ENCODE peak calls at places on chromosomes 1 and 21, in nine cellular contexts. One of them, this sample, is unnamed.

GRCh38 chr21:34722684-34723300 is 54.0 kb downstream of the CLIC6 start:
- DNase-seq in fibroblast of mammary gland: no peak
- DNase-seq in nucleus accumbens: no peak
- DNase-seq in Calu3: peak; percentile 17
- DNase-seq in aorta: no peak
- DNase-seq in tibial artery: no peak
- DNase-seq in GM03348: no peak
- DNase-seq in stimulated activated CD4-positive, alpha-beta T cell treated with anti-CD3 and anti-CD28 coated beads, Interleukin-2, amount 100 ng/mL, for 4 hours: no peak
- DNase-seq in iris pigment epithelial cell: no peak
- DNase-seq in this sample: no peak

GRCh38 chr21:42763578-42764442 is 110.4 kb downstream of the PDE9A start:
- DNase-seq in fibroblast of mammary gland: no peak
- DNase-seq in nucleus accumbens: no peak
- DNase-seq in Calu3: no peak
- DNase-seq in aorta: no peak
- DNase-seq in tibial artery: no peak
- DNase-seq in GM03348: no peak
- DNase-seq in stimulated activated CD4-positive, alpha-beta T cell treated with anti-CD3 and anti-CD28 coated beads, Interleukin-2, amount 100 ng/mL, for 4 hours: no peak
- DNase-seq in iris pigment epithelial cell: no peak
- DNase-seq in this sample: no peak

GRCh38 chr1:20151906-20152598 is 12.9 kb downstream of the PLA2G2F start:
- DNase-seq in fibroblast of mammary gland: peak; percentile 73
- DNase-seq in nucleus accumbens: peak; percentile 38
- DNase-seq in Calu3: peak; percentile 84
- DNase-seq in aorta: peak; percentile 94
- DNase-seq in tibial artery: peak; percentile 74
- DNase-seq in GM03348: peak; percentile 96
- DNase-seq in stimulated activated CD4-positive, alpha-beta T cell treated with anti-CD3 and anti-CD28 coated beads, Interleukin-2, amount 100 ng/mL, for 4 hours: peak; percentile 70
- DNase-seq in iris pigment epithelial cell: peak; percentile 36
- DNase-seq in this sample: peak; percentile 75

GRCh38 chr1:227542153-227543120 is 20.9 kb upstream of the ZNF678 start:
- DNase-seq in fibroblast of mammary gland: peak; percentile 69
- DNase-seq in nucleus accumbens: peak; percentile 42
- DNase-seq in Calu3: peak; percentile 94
- DNase-seq in aorta: peak; percentile 96
- DNase-seq in tibial artery: peak; percentile 78
- DNase-seq in GM03348: peak; percentile 96
- DNase-seq in stimulated activated CD4-positive, alpha-beta T cell treated with anti-CD3 and anti-CD28 coated beads, Interleukin-2, amount 100 ng/mL, for 4 hours: peak; percentile 88
- DNase-seq in iris pigment epithelial cell: peak; percentile 61
- DNase-seq in this sample: peak; percentile 88

GRCh38 chr1:109771712-109772657 is 8.3 kb upstream of the EPS8L3 start:
- DNase-seq in fibroblast of mammary gland: no peak
- DNase-seq in nucleus accumbens: no peak
- DNase-seq in Calu3: no peak
- DNase-seq in aorta: peak; percentile 63
- DNase-seq in tibial artery: no peak
- DNase-seq in GM03348: no peak
- DNase-seq in stimulated activated CD4-positive, alpha-beta T cell treated with anti-CD3 and anti-CD28 coated beads, Interleukin-2, amount 100 ng/mL, for 4 hours: no peak
- DNase-seq in iris pigment epithelial cell: no peak
- DNase-seq in this sample: no peak

GRCh38 chr1:41003640-41004220 is 17.8 kb downstream of the SLFNL1 start:
- DNase-seq in fibroblast of mammary gland: peak; percentile 99
- DNase-seq in nucleus accumbens: no peak
- DNase-seq in Calu3: peak; percentile 91
- DNase-seq in aorta: peak; percentile 93
- DNase-seq in tibial artery: peak; percentile 100
- DNase-seq in GM03348: peak; percentile 95
- DNase-seq in stimulated activated CD4-positive, alpha-beta T cell treated with anti-CD3 and anti-CD28 coated beads, Interleukin-2, amount 100 ng/mL, for 4 hours: peak; percentile 83
- DNase-seq in iris pigment epithelial cell: peak; percentile 99
- DNase-seq in this sample: peak; percentile 100

GRCh38 chr1:41767534-41767933 is 151.2 kb downstream of the HIVEP3 start:
- DNase-seq in fibroblast of mammary gland: no peak
- DNase-seq in nucleus accumbens: no peak
- DNase-seq in Calu3: no peak
- DNase-seq in aorta: no peak
- DNase-seq in tibial artery: no peak
- DNase-seq in GM03348: no peak
- DNase-seq in stimulated activated CD4-positive, alpha-beta T cell treated with anti-CD3 and anti-CD28 coated beads, Interleukin-2, amount 100 ng/mL, for 4 hours: no peak
- DNase-seq in iris pigment epithelial cell: no peak
- DNase-seq in this sample: no peak

GRCh38 chr1:2561898-2562895 is 6.0 kb downstream of the TNFRSF14 start:
- DNase-seq in fibroblast of mammary gland: no peak
- DNase-seq in nucleus accumbens: no peak
- DNase-seq in Calu3: no peak
- DNase-seq in aorta: no peak
- DNase-seq in tibial artery: no peak
- DNase-seq in GM03348: peak; percentile 45
- DNase-seq in stimulated activated CD4-positive, alpha-beta T cell treated with anti-CD3 and anti-CD28 coated beads, Interleukin-2, amount 100 ng/mL, for 4 hours: no peak
- DNase-seq in iris pigment epithelial cell: no peak
- DNase-seq in this sample: no peak

GRCh38 chr1:206464456-206464964 is 5.8 kb upstream of the IKBKE start:
- DNase-seq in fibroblast of mammary gland: peak; percentile 96
- DNase-seq in nucleus accumbens: no peak
- DNase-seq in Calu3: no peak
- DNase-seq in aorta: no peak
- DNase-seq in tibial artery: peak; percentile 51
- DNase-seq in GM03348: peak; percentile 89
- DNase-seq in stimulated activated CD4-positive, alpha-beta T cell treated with anti-CD3 and anti-CD28 coated beads, Interleukin-2, amount 100 ng/mL, for 4 hours: no peak
- DNase-seq in iris pigment epithelial cell: peak; percentile 98
- DNase-seq in this sample: peak; percentile 88

GRCh38 chr21:26067836-26068401 is 102.7 kb downstream of the APP start:
- DNase-seq in fibroblast of mammary gland: no peak
- DNase-seq in nucleus accumbens: no peak
- DNase-seq in Calu3: no peak
- DNase-seq in aorta: no peak
- DNase-seq in tibial artery: no peak
- DNase-seq in GM03348: no peak
- DNase-seq in stimulated activated CD4-positive, alpha-beta T cell treated with anti-CD3 and anti-CD28 coated beads, Interleukin-2, amount 100 ng/mL, for 4 hours: no peak
- DNase-seq in iris pigment epithelial cell: peak; percentile 30
- DNase-seq in this sample: no peak

GRCh38 chr1:195733826-195734225 is 874.4 kb downstream of the KCNT2 start:
- DNase-seq in fibroblast of mammary gland: peak; percentile 25
- DNase-seq in nucleus accumbens: no peak
- DNase-seq in Calu3: no peak
- DNase-seq in aorta: no peak
- DNase-seq in tibial artery: no peak
- DNase-seq in GM03348: no peak
- DNase-seq in stimulated activated CD4-positive, alpha-beta T cell treated with anti-CD3 and anti-CD28 coated beads, Interleukin-2, amount 100 ng/mL, for 4 hours: no peak
- DNase-seq in iris pigment epithelial cell: peak; percentile 26
- DNase-seq in this sample: no peak

GRCh38 chr1:185632659-185633428 is 101.3 kb upstream of the HMCN1 start:
- DNase-seq in fibroblast of mammary gland: peak; percentile 59
- DNase-seq in nucleus accumbens: no peak
- DNase-seq in Calu3: no peak
- DNase-seq in aorta: no peak
- DNase-seq in tibial artery: no peak
- DNase-seq in GM03348: peak; percentile 75
- DNase-seq in stimulated activated CD4-positive, alpha-beta T cell treated with anti-CD3 and anti-CD28 coated beads, Interleukin-2, amount 100 ng/mL, for 4 hours: no peak
- DNase-seq in iris pigment epithelial cell: peak; percentile 85
- DNase-seq in this sample: peak; percentile 68

GRCh38 chr21:45472445-45473365 is 67.7 kb downstream of the COL18A1 start:
- DNase-seq in fibroblast of mammary gland: no peak
- DNase-seq in nucleus accumbens: no peak
- DNase-seq in Calu3: no peak
- DNase-seq in aorta: no peak
- DNase-seq in tibial artery: no peak
- DNase-seq in GM03348: no peak
- DNase-seq in stimulated activated CD4-positive, alpha-beta T cell treated with anti-CD3 and anti-CD28 coated beads, Interleukin-2, amount 100 ng/mL, for 4 hours: no peak
- DNase-seq in iris pigment epithelial cell: no peak
- DNase-seq in this sample: no peak

GRCh38 chr1:112904071-112904830 is 51.7 kb downstream of the SLC16A1 start:
- DNase-seq in fibroblast of mammary gland: peak; percentile 93
- DNase-seq in nucleus accumbens: no peak
- DNase-seq in Calu3: peak; percentile 31
- DNase-seq in aorta: no peak
- DNase-seq in tibial artery: no peak
- DNase-seq in GM03348: peak; percentile 35
- DNase-seq in stimulated activated CD4-positive, alpha-beta T cell treated with anti-CD3 and anti-CD28 coated beads, Interleukin-2, amount 100 ng/mL, for 4 hours: peak; percentile 42
- DNase-seq in iris pigment epithelial cell: peak; percentile 93
- DNase-seq in this sample: peak; percentile 94

GRCh38 chr1:245277276-245277675 is 122.5 kb downstream of the KIF26B start:
- DNase-seq in fibroblast of mammary gland: no peak
- DNase-seq in nucleus accumbens: no peak
- DNase-seq in Calu3: peak; percentile 59
- DNase-seq in aorta: no peak
- DNase-seq in tibial artery: no peak
- DNase-seq in GM03348: no peak
- DNase-seq in stimulated activated CD4-positive, alpha-beta T cell treated with anti-CD3 and anti-CD28 coated beads, Interleukin-2, amount 100 ng/mL, for 4 hours: no peak
- DNase-seq in iris pigment epithelial cell: no peak
- DNase-seq in this sample: no peak